ENCODE peak calls at places on chromosomes 2 and 18, in ten cellular contexts. N is heart left ventricle; M is neuronal stem cell; Y is psoas muscle; W is uterus; T is adrenal gland; B is fibroblast of lung; U is CD4-positive, alpha-beta T cell; Q is A549; J is hepatocyte. F is an unnamed sample.

GRCh38 chr2:187429989-187430388 is 18.1 kb downstream of the CALCRL start:
- DNase-seq in N (no peak), M (no peak), Y (no peak), W (no peak), T (no peak), B (peak), U (no peak), Q (no peak), J (no peak), F (no peak)

GRCh38 chr2:10165282-10165681 is 42.7 kb downstream of the RRM2 start:
- DNase-seq in N (no peak), M (no peak), Y (no peak), W (no peak), T (no peak), B (no peak), U (no peak), Q (no peak), J (no peak), F (no peak)

GRCh38 chr2:218583983-218584850 is 15.6 kb downstream of the CNOT9 start:
- DNase-seq in N (no peak), M (no peak), Y (no peak), W (no peak), T (no peak), B (no peak), U (no peak), Q (no peak), J (no peak), F (no peak)

GRCh38 chr2:6946722-6947121 is 29.5 kb downstream of the RNF144A start:
- DNase-seq in N (no peak), M (no peak), Y (no peak), W (no peak), T (no peak), B (peak), U (no peak), Q (no peak), J (no peak), F (no peak)

GRCh38 chr2:127024769-127025356 is 82.1 kb downstream of the BIN1 start:
- DNase-seq in N (no peak), M (peak), Y (no peak), W (peak), T (no peak), B (peak), U (no peak), Q (peak), J (peak), F (peak)

GRCh38 chr2:59886758-59887157 is 666.7 kb downstream of the BCL11A start:
- DNase-seq in N (no peak), M (no peak), Y (no peak), W (no peak), T (no peak), B (no peak), U (no peak), Q (no peak), J (no peak), F (no peak)

GRCh38 chr2:32863326-32863725 is 83.4 kb upstream of the LTBP1 start:
- DNase-seq in N (no peak), M (no peak), Y (no peak), W (no peak), T (no peak), B (no peak), U (no peak), Q (no peak), J (no peak), F (no peak)

GRCh38 chr2:177433402-177433801 is 40.8 kb downstream of the AGPS start:
- DNase-seq in N (no peak), M (no peak), Y (no peak), W (no peak), T (no peak), B (peak), U (no peak), Q (no peak), J (no peak), F (no peak)

GRCh38 chr18:66557091-66557490 is 46.8 kb downstream of the CDH19 start:
- DNase-seq in N (no peak), M (no peak), Y (no peak), W (no peak), T (no peak), B (no peak), U (no peak), Q (no peak), J (no peak), F (no peak)

GRCh38 chr2:3282056-3282998 is 95.3 kb downstream of the EIPR1 start:
- DNase-seq in N (peak), M (no peak), Y (peak), W (no peak), T (peak), B (peak), U (no peak), Q (no peak), J (no peak), F (no peak)

GRCh38 chr2:160516547-160517365 is 23.1 kb upstream of the RBMS1 start:
- DNase-seq in N (no peak), M (no peak), Y (no peak), W (peak), T (no peak), B (peak), U (no peak), Q (no peak), J (peak), F (peak)

GRCh38 chr18:67217551-67218166 is 298.9 kb downstream of the DSEL start:
- DNase-seq in N (no peak), M (peak), Y (no peak), W (peak), T (peak), B (peak), U (peak), Q (peak), J (peak), F (peak)

GRCh38 chr2:172251231-172251630 is 148.5 kb upstream of the DLX2 start:
- DNase-seq in N (no peak), M (no peak), Y (no peak), W (no peak), T (no peak), B (peak), U (no peak), Q (no peak), J (no peak), F (no peak)

GRCh38 chr2:64327510-64328414 is 126.2 kb upstream of the LGALSL start:
- DNase-seq in N (peak), M (no peak), Y (no peak), W (peak), T (peak), B (peak), U (peak), Q (no peak), J (peak), F (no peak)

GRCh38 chr2:58906151-58906645 is 665.1 kb upstream of the FANCL start:
- DNase-seq in N (no peak), M (no peak), Y (no peak), W (no peak), T (no peak), B (no peak), U (no peak), Q (no peak), J (no peak), F (no peak)

GRCh38 chr18:66497351-66497750 is 106.5 kb downstream of the CDH19 start:
- DNase-seq in N (no peak), M (no peak), Y (no peak), W (no peak), T (no peak), B (no peak), U (no peak), Q (no peak), J (no peak), F (no peak)

GRCh38 chr2:10536569-10537133 is 88.5 kb upstream of the ODC1 start:
- DNase-seq in N (no peak), M (no peak), Y (no peak), W (no peak), T (no peak), B (no peak), U (no peak), Q (no peak), J (no peak), F (no peak)

GRCh38 chr2:216206821-216207220 is 97.7 kb downstream of the XRCC5 start:
- DNase-seq in N (no peak), M (no peak), Y (no peak), W (no peak), T (no peak), B (no peak), U (no peak), Q (no peak), J (no peak), F (no peak)

GRCh38 chr18:31373641-31374040 is 2.9 kb upstream of the DSG4 start:
- DNase-seq in N (no peak), M (no peak), Y (no peak), W (no peak), T (no peak), B (no peak), U (no peak), Q (no peak), J (peak), F (no peak)

GRCh38 chr2:8962890-8963289 is 40.6 kb downstream of the MBOAT2 start:
- DNase-seq in N (no peak), M (no peak), Y (no peak), W (no peak), T (no peak), B (no peak), U (no peak), Q (no peak), J (no peak), F (no peak)

GRCh38 chr2:207201416-207201815 is 35.7 kb upstream of the KLF7 start:
- DNase-seq in N (no peak), M (no peak), Y (no peak), W (no peak), T (no peak), B (no peak), U (no peak), Q (no peak), J (no peak), F (no peak)
- H3K27ac ChIP-seq in N (no peak), M (no peak), Y (no peak), W (no peak), T (no peak), B (no peak), U (no peak), Q (no peak), J (no peak), F (no peak)

GRCh38 chr18:79951545-79952456 is at the start of gene SLC66A2:
- DNase-seq in N (peak), M (peak), Y (peak), W (peak), T (peak), B (peak), U (peak), Q (peak), J (peak), F (peak)
- H3K27ac ChIP-seq in N (peak), M (no peak), Y (peak), W (peak), T (peak), B (peak), U (peak), Q (peak), J (peak), F (no peak)

DNA sequence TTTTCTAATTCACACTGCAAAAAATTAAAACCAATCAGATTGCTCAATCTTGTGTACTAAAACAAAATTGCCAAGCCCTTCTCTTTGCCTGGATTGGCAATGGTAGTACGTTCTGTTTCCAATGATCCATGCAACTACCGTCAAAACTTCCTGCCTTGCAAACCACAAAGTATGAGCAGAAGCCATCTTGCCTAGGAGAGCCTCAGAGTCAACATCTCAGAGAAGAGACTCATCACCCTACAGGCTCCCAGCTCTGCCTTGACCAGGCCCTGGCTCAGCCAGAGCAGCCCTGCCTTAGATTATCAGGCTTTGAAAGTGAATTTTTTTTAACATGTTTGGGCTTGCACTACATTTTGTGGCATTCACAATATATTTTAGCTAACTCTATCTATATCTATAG is 574.1 kb downstream of the SATB2 start:
- DNase-seq in N (no peak), M (no peak), Y (no peak), W (no peak), T (no peak), B (peak), U (no peak), Q (no peak), J (no peak), F (no peak)
- H3K27ac ChIP-seq in N (no peak), M (no peak), Y (no peak), W (no peak), T (no peak), B (no peak), U (no peak), Q (no peak), J (no peak), F (no peak)

GRCh38 chr2:234963785-234964615 is 12.2 kb downstream of the SH3BP4 start:
- DNase-seq in N (no peak), M (no peak), Y (peak), W (peak), T (peak), B (peak), U (no peak), Q (no peak), J (no peak), F (no peak)
- H3K27ac ChIP-seq in N (no peak), M (no peak), Y (no peak), W (no peak), T (peak), B (peak), U (no peak), Q (peak), J (no peak), F (no peak)

DNA sequence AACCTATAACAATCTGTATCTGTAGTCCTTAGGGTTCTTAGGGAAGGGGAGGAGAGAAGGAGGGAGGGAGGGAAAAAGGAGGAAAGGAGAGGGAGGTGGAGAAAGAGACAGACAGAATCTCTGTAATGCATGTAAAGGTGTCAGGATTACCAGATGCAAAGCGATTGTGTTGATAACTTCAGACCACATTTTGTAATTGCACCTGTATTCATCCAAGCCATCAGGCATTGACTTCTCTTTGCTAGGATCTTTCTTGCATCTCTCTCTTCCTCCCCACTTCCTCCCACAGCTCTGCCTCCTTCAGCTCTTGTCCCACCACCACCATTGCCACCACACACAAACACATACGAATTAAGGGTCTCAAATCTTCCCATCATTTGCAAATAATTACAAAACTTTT is 91.3 kb downstream of the AOX1 start:
- DNase-seq in N (no peak), M (no peak), Y (no peak), W (no peak), T (no peak), B (no peak), U (no peak), Q (no peak), J (no peak), F (no peak)
- H3K27ac ChIP-seq in N (no peak), M (no peak), Y (no peak), W (no peak), T (peak), B (no peak), U (no peak), Q (peak), J (no peak), F (no peak)

DNA sequence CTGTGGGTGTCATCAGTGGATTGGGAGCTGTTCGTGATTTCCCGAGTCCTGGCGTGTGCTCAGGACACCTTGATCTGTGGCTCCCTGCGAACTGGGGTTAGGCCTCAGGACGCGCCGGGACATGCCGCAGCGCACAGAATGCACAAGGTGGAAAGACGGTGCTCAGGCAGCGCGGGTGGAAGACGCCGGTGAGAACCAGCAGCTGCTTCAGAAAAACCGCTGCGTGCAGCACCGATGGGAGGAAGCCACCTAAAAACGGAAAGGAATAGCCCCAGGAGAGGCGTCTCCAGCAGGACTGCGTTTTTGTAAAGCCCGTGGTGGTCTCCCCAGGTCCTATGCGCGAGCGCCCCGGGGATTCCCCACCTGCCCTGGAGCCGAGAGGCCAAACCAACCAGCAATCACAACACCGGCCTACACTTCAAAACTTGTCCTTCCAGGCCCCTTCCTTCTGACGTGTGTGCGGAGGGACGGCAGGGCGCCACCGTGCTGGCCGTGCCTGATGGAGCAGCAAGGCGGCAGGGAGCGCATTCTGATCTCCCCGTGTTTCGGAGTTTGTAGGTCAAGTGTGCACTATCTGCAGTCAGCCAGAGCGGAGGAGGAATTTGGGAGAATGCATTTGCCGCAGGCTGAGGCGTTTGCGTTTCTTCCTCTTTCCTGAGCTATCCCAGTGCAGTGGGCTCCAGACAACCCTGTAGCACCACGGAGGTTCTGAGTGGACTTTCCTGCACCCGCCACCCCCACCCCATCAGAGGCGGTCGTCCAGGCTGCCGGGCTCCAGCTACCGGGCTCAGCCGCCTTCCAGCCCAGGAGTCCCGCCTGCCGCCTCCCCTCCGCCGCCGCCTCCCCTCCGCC is 32.2 kb downstream of the RTP5 start:
- DNase-seq in N (peak), M (no peak), Y (no peak), W (peak), T (peak), B (peak), U (no peak), Q (no peak), J (peak), F (no peak)
- H3K27ac ChIP-seq in N (no peak), M (no peak), Y (no peak), W (peak), T (no peak), B (no peak), U (no peak), Q (no peak), J (peak), F (no peak)

GRCh38 chr18:59906203-59906602 is 6.4 kb downstream of the PMAIP1 start:
- DNase-seq in N (no peak), M (no peak), Y (no peak), W (no peak), T (no peak), B (no peak), U (no peak), Q (no peak), J (no peak), F (no peak)
- H3K27ac ChIP-seq in N (no peak), M (no peak), Y (no peak), W (no peak), T (no peak), B (no peak), U (no peak), Q (no peak), J (no peak), F (no peak)

DNA sequence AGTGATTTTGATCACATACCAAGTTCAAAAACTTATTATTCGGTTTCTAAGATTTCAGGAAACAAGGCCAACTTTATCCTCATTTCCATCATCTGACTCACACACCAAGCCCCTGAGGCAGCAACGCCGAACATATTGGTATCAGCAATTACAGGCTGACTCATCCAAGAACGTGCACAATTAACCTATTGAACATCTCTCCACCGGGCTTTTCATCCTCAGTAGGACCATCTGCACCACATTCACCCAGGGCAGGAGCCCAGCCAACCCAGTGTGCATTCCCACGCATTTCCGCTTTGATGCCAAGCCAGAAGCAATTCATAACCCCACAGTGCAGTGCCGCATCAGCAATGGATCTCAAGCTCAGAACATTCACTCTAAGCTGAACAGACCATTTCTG is 52.9 kb downstream of the SCG2 start:
- DNase-seq in N (no peak), M (no peak), Y (no peak), W (no peak), T (no peak), B (peak), U (no peak), Q (peak), J (peak), F (peak)
- H3K27ac ChIP-seq in N (no peak), M (no peak), Y (no peak), W (no peak), T (no peak), B (no peak), U (no peak), Q (peak), J (no peak), F (no peak)

DNA sequence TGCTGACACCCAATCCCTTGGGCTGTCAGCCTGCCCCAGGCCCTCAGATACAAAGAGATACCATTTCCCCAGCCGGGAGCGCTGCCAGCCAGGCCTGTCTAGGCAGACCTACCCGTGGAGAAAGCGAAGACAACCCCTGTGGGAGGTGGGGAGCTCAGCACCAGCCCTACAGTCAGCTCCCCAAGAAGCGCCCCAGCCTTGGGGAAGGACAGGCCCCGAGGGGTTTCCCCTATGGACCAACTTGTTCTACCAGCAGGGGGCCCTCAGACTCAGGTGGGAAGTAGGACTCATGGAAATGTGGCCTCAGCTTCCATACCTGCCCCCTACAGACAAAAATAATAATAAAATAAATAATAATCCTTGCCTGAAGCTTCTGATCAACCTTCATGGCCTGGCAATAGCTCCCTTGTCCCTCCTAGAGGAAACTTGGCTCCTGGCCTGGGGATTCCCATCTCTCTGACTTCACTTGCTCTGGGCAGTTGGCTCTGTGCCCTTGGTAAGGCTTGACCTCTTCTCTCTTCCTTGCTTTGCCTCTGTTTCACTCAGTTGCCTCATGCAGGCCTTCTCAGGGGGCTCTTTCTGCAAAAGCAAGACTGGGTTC is 7.0 kb downstream of the SLC35F6 start:
- DNase-seq in N (peak), M (no peak), Y (peak), W (peak), T (peak), B (peak), U (no peak), Q (peak), J (peak), F (peak)
- H3K27ac ChIP-seq in N (peak), M (no peak), Y (peak), W (peak), T (peak), B (peak), U (peak), Q (peak), J (peak), F (peak)